ENCODE peak calls at places on chromosomes 2 and 18, in four cellular contexts. I is mucosa of descending colon, Z is tibial artery, V is DMS79 treated with DMSO at 0.1 percent for 48 hours. Q is an unnamed sample.

GRCh38 chr2:219406861-219407230 is 11.3 kb upstream of the DES start:
- DNase-seq in I (no peak), Z (peak), V (no peak), Q (no peak)

GRCh38 chr2:172927381-172928357 is 148.0 kb upstream of the MAP3K20 start:
- DNase-seq in I (no peak), Z (peak), V (peak), Q (no peak)

GRCh38 chr2:107932483-107932882 is 53.8 kb upstream of the SLC5A7 start:
- DNase-seq in I (no peak), Z (no peak), V (no peak), Q (no peak)

GRCh38 chr2:217669831-217670230 is 333.0 kb downstream of the TNS1 start:
- DNase-seq in I (no peak), Z (no peak), V (peak), Q (no peak)

GRCh38 chr2:100130595-100131391 is 11.6 kb downstream of the AFF3 start:
- DNase-seq in I (no peak), Z (no peak), V (no peak), Q (no peak)

GRCh38 chr2:239201531-239201876 is 199.3 kb downstream of the HDAC4 start:
- DNase-seq in I (no peak), Z (peak), V (no peak), Q (no peak)

GRCh38 chr18:79611040-79611681 is 68.4 kb upstream of the CTDP1 start:
- DNase-seq in I (no peak), Z (peak), V (no peak), Q (no peak)

GRCh38 chr18:62183578-62184195 is 3.2 kb downstream of the PIGN start:
- DNase-seq in I (no peak), Z (no peak), V (peak), Q (peak)

GRCh38 chr2:129480790-129481189 is 498.7 kb upstream of the RAB6C start:
- DNase-seq in I (no peak), Z (no peak), V (no peak), Q (no peak)

GRCh38 chr2:46390901-46391395 is 88.4 kb upstream of the TMEM247 start:
- DNase-seq in I (no peak), Z (no peak), V (no peak), Q (peak)

GRCh38 chr2:76210551-76210950 is 499.8 kb upstream of the GCFC2 start:
- DNase-seq in I (no peak), Z (no peak), V (no peak), Q (no peak)

GRCh38 chr2:189348369-189348768 is 92.9 kb upstream of the WDR75 start:
- DNase-seq in I (no peak), Z (no peak), V (no peak), Q (no peak)

Q was measured in activated CD8-positive, alpha-beta T cell treated with anti-CD3 and anti-CD28 coated beads, Interleukin-2, amount 10 ng/mL, durations not matched to agents 7 days and 5 days.